ENCODE peak calls at places on chromosomes 2 and 18, in seven cellular contexts. W is K562, L is HCT116, H is HepG2, J is H1, R is SK-N-SH, F is GM12878. X is an unnamed sample.

GRCh38 chr18:59659486-59660187 is 37.6 kb downstream of the CCBE1 start:
- DNase-seq in F (no peak), J (no peak), R (no peak), H (no peak), W (no peak), L (no peak), X (no peak)

GRCh38 chr18:13616041-13616440 is 110.3 kb downstream of the FAM210A start:
- DNase-seq in L (no peak), H (no peak), J (no peak), R (no peak), F (no peak), W (no peak), X (no peak)

GRCh38 chr2:39216495-39217191 is 27.1 kb downstream of the CDKL4 start:
- DNase-seq in R (no peak), H (peak), L (no peak), F (no peak), W (no peak), J (no peak), X (peak)

GRCh38 chr2:221844966-221845365 is 272.9 kb upstream of the EPHA4 start:
- DNase-seq in H (no peak), W (no peak), F (no peak), J (no peak), L (no peak), R (no peak), X (peak)

GRCh38 chr2:28300489-28300888 is 92.2 kb upstream of the FOSL2 start:
- DNase-seq in W (no peak), R (no peak), H (no peak), J (no peak), L (no peak), F (no peak), X (no peak)

GRCh38 chr18:35950628-35950982 is 21.9 kb upstream of the RMP24 start:
- DNase-seq in W (no peak), L (no peak), H (no peak), F (no peak), R (no peak), J (no peak), X (no peak)

GRCh38 chr2:195337597-195337996 is 319.4 kb upstream of the SLC39A10 start:
- DNase-seq in J (no peak), F (no peak), H (no peak), R (no peak), L (no peak), W (no peak), X (no peak)

GRCh38 chr2:26850565-26850964 is 2.6 kb downstream of the DPYSL5 start:
- DNase-seq in L (no peak), J (no peak), F (no peak), W (no peak), H (no peak), R (no peak), X (no peak)

GRCh38 chr18:24397131-24397693 is 412 bp downstream of the OSBPL1A start:
- DNase-seq in F (no peak), R (peak), H (no peak), J (no peak), L (peak), W (no peak), X (peak)

GRCh38 chr2:66446178-66446860 is 11.4 kb downstream of the MEIS1 start:
- DNase-seq in W (no peak), J (no peak), L (no peak), R (no peak), F (no peak), H (no peak), X (no peak)

GRCh38 chr2:98807221-98807620 is 76.3 kb upstream of the MGAT4A start:
- DNase-seq in R (no peak), L (no peak), J (no peak), W (no peak), F (no peak), H (no peak), X (no peak)

GRCh38 chr2:190469770-190470169 is 61.6 kb downstream of the MFSD6 start:
- DNase-seq in J (no peak), H (no peak), L (peak), W (peak), F (no peak), R (peak), X (peak)

GRCh38 chr2:46737577-46737976 is 178.0 kb downstream of the MCFD2 start:
- DNase-seq in W (no peak), L (peak), H (peak), J (no peak), F (no peak), R (no peak), X (no peak)

GRCh38 chr2:42503291-42503690 is 9.5 kb upstream of the KCNG3 start:
- DNase-seq in H (no peak), W (no peak), F (no peak), L (no peak), R (no peak), J (no peak), X (no peak)

GRCh38 chr18:12930908-12931307 is 16.9 kb upstream of the SEH1L start:
- DNase-seq in H (peak), R (no peak), W (no peak), F (no peak), L (no peak), J (no peak), X (no peak)

GRCh38 chr2:71269511-71270090 is 42.7 kb upstream of the PAIP2B start:
- DNase-seq in R (no peak), W (no peak), L (no peak), F (no peak), H (no peak), J (no peak), X (no peak)

GRCh38 chr18:57445488-57446319 is 10.5 kb downstream of the ONECUT2 start:
- DNase-seq in F (no peak), H (peak), W (no peak), R (peak), J (no peak), L (no peak), X (no peak)

GRCh38 chr2:74564222-74564621 is 9.7 kb downstream of the DOK1 start:
- DNase-seq in F (no peak), H (no peak), R (no peak), J (no peak), W (no peak), L (no peak), X (no peak)

GRCh38 chr2:19753314-19753713 is 148.5 kb downstream of the TTC32 start:
- DNase-seq in F (no peak), J (no peak), R (no peak), L (no peak), H (no peak), W (no peak), X (no peak)

GRCh38 chr18:69109686-69110085 is 291.0 kb upstream of the DOK6 start:
- DNase-seq in J (no peak), W (no peak), R (no peak), L (no peak), H (no peak), F (no peak), X (no peak)

GRCh38 chr2:127348421-127349000 is 39.3 kb downstream of the MAP3K2 start:
- DNase-seq in R (no peak), J (no peak), F (no peak), L (no peak), W (no peak), H (no peak), X (no peak)

GRCh38 chr2:239716536-239717318 is 308.4 kb downstream of the NDUFA10 start:
- DNase-seq in R (peak), H (no peak), J (no peak), L (no peak), W (no peak), F (no peak), X (no peak)

GRCh38 chr2:44767691-44768090 is 173.8 kb upstream of the SIX3 start:
- DNase-seq in J (no peak), W (no peak), F (no peak), R (no peak), L (no peak), H (no peak), X (no peak)

GRCh38 chr2:205990104-205990503 is 95.9 kb downstream of the INO80D start:
- DNase-seq in R (no peak), H (no peak), L (no peak), F (no peak), W (no peak), J (no peak), X (no peak)

GRCh38 chr2:239257511-239257937 is 143.3 kb downstream of the HDAC4 start:
- DNase-seq in H (peak), R (no peak), J (no peak), L (peak), F (no peak), W (peak), X (no peak)

GRCh38 chr18:79922971-79923411 is 28.5 kb downstream of the SLC66A2 start:
- DNase-seq in J (no peak), W (no peak), L (no peak), R (no peak), F (no peak), H (no peak), X (no peak)

DNA sequence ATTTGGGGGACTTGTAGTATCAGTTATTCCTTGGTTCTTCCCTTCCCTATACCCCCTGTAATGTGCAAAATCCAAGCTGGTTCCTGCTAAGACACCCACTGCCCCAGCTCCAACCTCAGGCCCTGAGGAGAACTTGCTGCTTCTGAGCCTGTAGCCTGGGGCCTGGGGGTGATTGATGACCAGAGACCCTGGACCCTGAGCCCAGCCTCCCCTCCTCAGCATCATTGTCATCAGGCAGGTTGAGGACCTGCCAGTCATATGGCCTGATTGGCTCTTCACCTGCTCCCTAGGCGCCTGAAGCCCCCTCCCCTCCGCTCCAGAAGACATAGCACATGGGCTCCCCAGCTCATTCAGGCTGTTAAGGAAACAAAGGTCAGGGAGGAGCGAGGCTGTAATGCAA is 73.8 kb upstream of the YWHAQ start:
- DNase-seq in J (no peak), H (no peak), L (no peak), F (no peak), W (no peak), R (no peak), X (no peak)
- TF ChIP-seq JUND in J (no peak), H (no peak), L (no peak), F (no peak), W (no peak), R (no peak), X (no peak)

GRCh38 chr2:201797175-201797840 is 9.0 kb upstream of the CDK15 start:
- DNase-seq in L (no peak), R (no peak), H (no peak), W (no peak), F (no peak), J (no peak), X (no peak)
- TF ChIP-seq JUND in L (no peak), R (no peak), H (no peak), W (peak), F (no peak), J (no peak), X (no peak)

GRCh38 chr2:218387369-218388194 is 5.5 kb downstream of the SLC11A1 start:
- DNase-seq in L (no peak), W (no peak), R (peak), F (no peak), H (peak), J (no peak), X (no peak)
- TF ChIP-seq JUND in L (no peak), W (no peak), R (no peak), F (no peak), H (no peak), J (no peak), X (no peak)

DNA sequence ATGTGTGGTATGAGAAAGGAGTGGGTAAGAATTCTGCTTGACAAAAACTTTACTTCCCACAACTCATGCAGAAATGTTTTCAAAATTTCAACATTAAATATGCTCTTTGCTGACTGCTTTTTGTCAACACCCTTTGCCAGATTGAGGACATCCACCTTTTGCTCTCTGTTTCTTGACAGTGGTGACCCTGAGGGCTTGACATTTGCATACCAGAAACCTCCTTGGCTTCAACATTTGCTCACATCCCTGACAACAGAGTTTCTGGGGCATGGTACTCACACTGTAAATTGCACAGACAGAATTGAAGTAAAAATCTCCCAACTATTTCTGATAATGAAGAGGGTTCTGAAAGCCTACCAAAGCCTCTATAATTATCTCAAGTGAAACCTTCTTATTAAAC is 95.7 kb downstream of the RND3 start:
- DNase-seq in F (peak), R (no peak), W (no peak), J (no peak), L (no peak), H (no peak), X (no peak)
- TF ChIP-seq JUND in F (no peak), R (no peak), W (no peak), J (no peak), L (no peak), H (no peak), X (no peak)

GRCh38 chr2:226131299-226131784 is 668.3 kb downstream of the IRS1 start:
- DNase-seq in J (no peak), H (no peak), W (no peak), R (no peak), F (no peak), L (no peak), X (peak)
- TF ChIP-seq JUND in J (no peak), H (no peak), W (no peak), R (no peak), F (no peak), L (peak), X (no peak)

GRCh38 chr18:9771261-9771976 is 63.3 kb downstream of the RAB31 start:
- DNase-seq in J (peak), W (peak), H (peak), F (no peak), R (peak), L (peak), X (peak)
- TF ChIP-seq JUND in J (no peak), W (peak), H (no peak), F (no peak), R (no peak), L (no peak), X (no peak)

GRCh38 chr2:162581931-162582330 is 238.0 kb downstream of the GCA start:
- DNase-seq in R (no peak), F (no peak), J (no peak), W (no peak), L (no peak), H (no peak), X (no peak)
- TF ChIP-seq JUND in R (no peak), F (no peak), J (no peak), W (no peak), L (no peak), H (no peak), X (no peak)